ENCODE peak calls at places on chromosomes 13 and 19, in four cellular contexts. B, L, H and N are unnamed samples.

GRCh38 chr13:36530050-36530789 is 97.9 kb downstream of the CCNA1 start:
- DNase-seq in B (no peak), L (no peak), H (no peak), N (no peak)

GRCh38 chr19:7497292-7497691 is 8.5 kb upstream of the PEX11G start:
- DNase-seq in B (no peak), L (peak; percentile 42), H (no peak), N (peak; percentile 48)

GRCh38 chr13:113862766-113863510 is 938 bp downstream of the GAS6 start:
- DNase-seq in B (no peak), L (peak; percentile 51), H (no peak), N (peak; percentile 17)

GRCh38 chr19:5225486-5226345 is 114.9 kb downstream of the PTPRS start:
- DNase-seq in B (peak; percentile 18), L (peak; percentile 55), H (no peak), N (peak; percentile 38)

GRCh38 chr13:37037231-37037630 is 22.3 kb downstream of the SUPT20H start:
- DNase-seq in B (no peak), L (no peak), H (no peak), N (no peak)

GRCh38 chr13:107299717-107300116 is 731.8 kb upstream of the ARGLU1 start:
- DNase-seq in B (no peak), L (no peak), H (no peak), N (no peak)

GRCh38 chr13:30088312-30088855 is 219.0 kb downstream of the KATNAL1 start:
- DNase-seq in B (no peak), L (no peak), H (no peak), N (no peak)

GRCh38 chr13:92510416-92510815 is 716.2 kb upstream of the GPC6 start:
- DNase-seq in B (no peak), L (no peak), H (no peak), N (no peak)

GRCh38 chr19:55373993-55374757 is 2.5 kb upstream of the TMEM190 start:
- DNase-seq in B (no peak), L (no peak), H (no peak), N (no peak)

GRCh38 chr19:18453269-18454024 is 15.5 kb upstream of the ISYNA1 start:
- DNase-seq in B (no peak), L (no peak), H (no peak), N (no peak)

GRCh38 chr13:86714495-86714894 is 915.3 kb upstream of the SLITRK6 start:
- DNase-seq in B (no peak), L (no peak), H (no peak), N (no peak)

GRCh38 chr13:57137631-57138030 is 3.1 kb upstream of the PRR20A start:
- DNase-seq in B (peak; percentile 21), L (no peak), H (no peak), N (no peak)

GRCh38 chr13:113029487-113030258 is 60.7 kb downstream of the MCF2L start:
- DNase-seq in B (peak; percentile 25), L (peak; percentile 81), H (no peak), N (peak; percentile 56)

GRCh38 chr13:22103046-22103445 is 432.2 kb downstream of the FGF9 start:
- DNase-seq in B (no peak), L (no peak), H (no peak), N (no peak)

GRCh38 chr19:41328818-41329220 is 18.8 kb downstream of the CCDC97 start:
- DNase-seq in B (no peak), L (no peak), H (no peak), N (no peak)

GRCh38 chr13:39353988-39354387 is 249.0 kb downstream of the LHFPL6 start:
- DNase-seq in B (no peak), L (no peak), H (no peak), N (no peak)

GRCh38 chr19:48896191-48896720 is 2.3 kb downstream of the TULP2 start:
- DNase-seq in B (no peak), L (peak; percentile 94), H (no peak), N (peak; percentile 82)

GRCh38 chr19:49361438-49362047 is 673 bp downstream of the TEAD2 start:
- DNase-seq in B (peak; percentile 70), L (peak; percentile 91), H (no peak), N (peak; percentile 69)

GRCh38 chr13:81247711-81248110 is 906.8 kb upstream of the SPRY2 start:
- DNase-seq in B (no peak), L (no peak), H (no peak), N (no peak)

GRCh38 chr13:52746141-52746540 is 6.5 kb upstream of the CNMD start:
- DNase-seq in B (no peak), L (no peak), H (no peak), N (no peak)

GRCh38 chr13:59445812-59446211 is 717.9 kb downstream of the DIAPH3 start:
- DNase-seq in B (no peak), L (no peak), H (no peak), N (no peak)

GRCh38 chr19:8333771-8334457 is 9.1 kb downstream of the KANK3 start:
- DNase-seq in B (no peak), L (peak; percentile 4), H (no peak), N (no peak)

GRCh38 chr13:25217023-25217909 is 45.2 kb upstream of the AMER2 start:
- DNase-seq in B (no peak), L (no peak), H (no peak), N (no peak)

GRCh38 chr19:45340232-45340898 is at the start of gene KLC3:
- DNase-seq in B (no peak), L (peak; percentile 96), H (no peak), N (peak; percentile 76)

GRCh38 chr13:79528759-79529191 is 47.8 kb downstream of the NDFIP2 start:
- DNase-seq in B (no peak), L (no peak), H (no peak), N (peak; percentile 73)

GRCh38 chr19:18002347-18002850 is 5.6 kb upstream of the ARRDC2 start:
- DNase-seq in B (no peak), L (no peak), H (no peak), N (no peak)

GRCh38 chr19:49613374-49613773 is 22.4 kb downstream of the PRR12 start:
- DNase-seq in B (no peak), L (no peak), H (no peak), N (no peak)

GRCh38 chr13:20831933-20832332 is 58.2 kb upstream of the EEF1AKMT1 start:
- DNase-seq in B (no peak), L (no peak), H (no peak), N (no peak)

GRCh38 chr19:5445667-5446066 is 9.6 kb upstream of the ZNRF4 start:
- DNase-seq in B (no peak), L (peak; percentile 24), H (no peak), N (no peak)

GRCh38 chr19:3389876-3390361 is 23.5 kb downstream of the NFIC start:
- DNase-seq in B (no peak), L (no peak), H (no peak), N (no peak)

GRCh38 chr19:36819130-36819630 is 19.0 kb downstream of the ZNF790 start:
- DNase-seq in B (no peak), L (no peak), H (no peak), N (no peak)

GRCh38 chr13:38821753-38822551 is 135.1 kb downstream of the FREM2 start:
- DNase-seq in B (no peak), L (no peak), H (no peak), N (no peak)

GRCh38 chr19:1566392-1567115 is 1.6 kb downstream of the MEX3D start:
- DNase-seq in B (peak; percentile 40), L (peak; percentile 65), H (no peak), N (no peak)

GRCh38 chr19:7333198-7334118 is 15.3 kb upstream of the ARHGEF18 start:
- DNase-seq in B (no peak), L (no peak), H (peak; percentile 92), N (no peak)

GRCh38 chr13:40589285-40590109 is 76.9 kb downstream of the FOXO1 start:
- DNase-seq in B (peak; percentile 56), L (no peak), H (peak; percentile 88), N (no peak)

GRCh38 chr19:28185646-28186045 is 1027.3 kb downstream of the UQCRFS1 start:
- DNase-seq in B (no peak), L (no peak), H (no peak), N (no peak)

GRCh38 chr19:4327252-4327876 is 11.3 kb downstream of the STAP2 start:
- DNase-seq in B (no peak), L (peak; percentile 91), H (no peak), N (peak; percentile 86)

GRCh38 chr13:98228661-98229349 is 51.7 kb upstream of the RNF113B start:
- DNase-seq in B (no peak), L (no peak), H (no peak), N (no peak)

GRCh38 chr13:114260818-114261217 is 20.6 kb upstream of the UPF3A start:
- DNase-seq in B (no peak), L (no peak), H (peak; percentile 16), N (no peak)

GRCh38 chr13:74110053-74110452 is 24.2 kb downstream of the KLF12 start:
- DNase-seq in B (no peak), L (no peak), H (no peak), N (no peak)
- TF ChIP-seq SP1 in B (no peak), L (no peak), H (no peak), N (no peak)

GRCh38 chr13:97068964-97069815 is 74.9 kb upstream of the OXGR1 start:
- DNase-seq in B (no peak), L (no peak), H (no peak), N (no peak)
- TF ChIP-seq FOXM1 in B (no peak), L (no peak), H (no peak), N (no peak)

GRCh38 chr19:51333836-51334460 is 8.0 kb downstream of the VSIG10L start:
- DNase-seq in B (no peak), L (peak; percentile 83), H (no peak), N (no peak)
- TF ChIP-seq SP1 in B (no peak), L (no peak), H (no peak), N (no peak)

GRCh38 chr13:26971990-26972888 is 199.4 kb downstream of the USP12 start:
- DNase-seq in B (peak; percentile 74), L (peak; percentile 33), H (no peak), N (no peak)

GRCh38 chr13:26965976-26966375 is 205.4 kb upstream of the GPR12 start:
- DNase-seq in B (no peak), L (no peak), H (no peak), N (no peak)

GRCh38 chr13:26967119-26968038 is 204.2 kb downstream of the USP12 start:
- DNase-seq in B (no peak), L (no peak), H (no peak), N (no peak)

GRCh38 chr13:26965058-26965380 is 204.4 kb upstream of the GPR12 start:
- DNase-seq in B (no peak), L (no peak), H (no peak), N (no peak)

DNA sequence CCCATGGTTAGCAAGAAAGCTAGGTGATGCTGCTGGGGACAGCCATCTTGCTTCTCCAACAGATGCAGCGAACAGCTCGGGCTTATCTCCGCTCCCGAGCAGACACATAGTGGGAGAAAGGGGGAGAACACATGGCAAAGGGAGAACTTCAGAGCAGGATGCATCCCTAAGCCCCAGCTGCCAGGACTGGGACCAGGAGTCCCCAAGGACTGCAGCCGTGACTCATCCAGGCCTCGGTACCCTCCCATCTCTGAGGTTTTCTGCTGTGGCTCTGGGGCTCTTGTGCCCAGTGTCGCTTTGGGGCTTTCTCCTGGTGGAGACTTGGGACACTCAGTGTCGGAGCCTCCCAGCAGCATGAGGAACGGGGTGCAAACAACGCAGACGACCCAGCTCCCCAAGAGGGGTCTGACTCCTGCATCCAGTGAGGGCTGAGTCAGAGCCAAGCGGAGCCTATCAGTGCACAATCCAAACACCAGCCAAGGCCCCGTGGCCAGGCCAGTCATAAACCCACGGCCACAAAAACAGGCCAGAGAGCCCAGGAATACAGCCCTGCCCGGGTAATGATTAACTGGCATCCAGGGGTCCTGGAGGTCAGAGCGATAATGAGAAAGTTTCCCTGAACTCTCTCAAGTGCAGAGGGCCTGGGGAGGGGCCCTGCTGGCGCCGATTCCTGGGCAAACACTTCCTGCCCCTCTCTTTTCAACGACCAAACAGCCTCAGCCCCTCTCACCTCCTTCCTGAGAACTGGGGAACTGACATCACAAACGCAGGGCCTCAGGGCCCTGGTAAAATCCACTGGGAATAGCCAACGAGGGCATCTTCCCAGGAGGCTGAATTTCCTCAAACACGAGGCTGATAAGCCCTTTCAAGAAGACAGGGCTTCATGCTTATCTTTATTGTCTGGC is 202.9 kb downstream of the USP12 start:
- DNase-seq in B (peak; percentile 94), L (no peak), H (no peak), N (no peak)
- TF ChIP-seq FOXM1 in B (no peak), L (no peak), H (no peak), N (no peak)